ENCODE peak calls at places on chromosomes 3 and 15, in nine cellular contexts. E is Kasumi-1; S is cardiac septum; F is GDM1; N is NCI-H345; Y is NT2/D1; W is suprapubic skin; C is activated CD4-positive, alpha-beta T cell treated with anti-CD3 and anti-CD28 coated beads, Interleukin-2, amount 50 U/mL, for 4 hours; V is stimulated activated CD8-positive, alpha-beta memory T cell treated with anti-CD3 and anti-CD28 coated beads, Interleukin-2, amount 100 ng/mL, for 48 hours. G is an unnamed sample.

GRCh38 chr15:61459785-61460707 is 230.9 kb upstream of the RORA start:
- DNase-seq in E (no peak), S (no peak), F (no peak), N (no peak), Y (no peak), W (no peak), C (no peak), V (no peak), G (no peak)

GRCh38 chr15:98853161-98853560 is 154.4 kb downstream of the PGPEP1L start:
- DNase-seq in E (peak), S (peak), F (peak), N (peak), Y (peak), W (peak), C (peak), V (peak), G (peak)

GRCh38 chr3:53350652-53351051 is 3.3 kb upstream of the DCP1A start:
- DNase-seq in E (peak), S (no peak), F (peak), N (no peak), Y (no peak), W (no peak), C (no peak), V (no peak), G (no peak)

GRCh38 chr3:23075478-23075877 is 127.6 kb upstream of the UBE2E2 start:
- DNase-seq in E (no peak), S (no peak), F (no peak), N (no peak), Y (no peak), W (no peak), C (no peak), V (no peak), G (no peak)

GRCh38 chr3:101942356-101942755 is 93.0 kb downstream of the NFKBIZ start:
- DNase-seq in E (peak), S (no peak), F (no peak), N (no peak), Y (no peak), W (no peak), C (no peak), V (no peak), G (no peak)

GRCh38 chr3:85838921-85839320 is 880.1 kb downstream of the CADM2 start:
- DNase-seq in E (no peak), S (no peak), F (no peak), N (peak), Y (no peak), W (no peak), C (no peak), V (no peak), G (no peak)

GRCh38 chr3:131072845-131073244 is 46.2 kb downstream of the NEK11 start:
- DNase-seq in E (no peak), S (no peak), F (no peak), N (no peak), Y (no peak), W (peak), C (no peak), V (no peak), G (no peak)

GRCh38 chr15:90620379-90621134 is 90.8 kb downstream of the CRTC3 start:
- DNase-seq in E (peak), S (no peak), F (peak), N (no peak), Y (no peak), W (no peak), C (peak), V (no peak), G (no peak)

GRCh38 chr15:74891469-74891868 is 1.6 kb downstream of the MPI start:
- DNase-seq in E (no peak), S (no peak), F (no peak), N (no peak), Y (no peak), W (no peak), C (no peak), V (no peak), G (no peak)

GRCh38 chr15:75193976-75194375 is 7.7 kb upstream of the C15orf39 start:
- DNase-seq in E (no peak), S (no peak), F (no peak), N (no peak), Y (no peak), W (no peak), C (no peak), V (no peak), G (no peak)

GRCh38 chr3:54556630-54557029 is 371.2 kb downstream of the LRTM1 start:
- DNase-seq in E (no peak), S (no peak), F (no peak), N (no peak), Y (no peak), W (no peak), C (no peak), V (no peak), G (no peak)

GRCh38 chr3:161345023-161345422 is 26.3 kb downstream of the SPTSSB start:
- DNase-seq in E (no peak), S (no peak), F (no peak), N (no peak), Y (no peak), W (no peak), C (no peak), V (no peak), G (no peak)

GRCh38 chr3:13420051-13420816 is at the start of gene NUP210:
- DNase-seq in E (peak), S (no peak), F (peak), N (peak), Y (no peak), W (no peak), C (peak), V (peak), G (peak)

GRCh38 chr15:87267798-87268197 is 988.7 kb downstream of the NTRK3 start:
- DNase-seq in E (no peak), S (no peak), F (no peak), N (no peak), Y (no peak), W (no peak), C (no peak), V (no peak), G (no peak)

GRCh38 chr3:54053201-54053600 is 69.2 kb upstream of the CACNA2D3 start:
- DNase-seq in E (no peak), S (no peak), F (no peak), N (no peak), Y (no peak), W (no peak), C (no peak), V (no peak), G (no peak)

GRCh38 chr3:42057561-42058211 is 33.5 kb upstream of the TRAK1 start:
- DNase-seq in E (no peak), S (peak), F (no peak), N (no peak), Y (no peak), W (no peak), C (no peak), V (no peak), G (no peak)

GRCh38 chr3:149085828-149086231 is 503 bp downstream of the HLTF start:
- DNase-seq in E (peak), S (no peak), F (no peak), N (peak), Y (peak), W (no peak), C (peak), V (no peak), G (no peak)

GRCh38 chr3:13574798-13575451 is 26.0 kb downstream of the FBLN2 start:
- DNase-seq in E (no peak), S (no peak), F (no peak), N (peak), Y (no peak), W (peak), C (no peak), V (no peak), G (peak)

GRCh38 chr15:56772868-56773639 is 39.7 kb upstream of the ZNF280D start:
- DNase-seq in E (no peak), S (no peak), F (no peak), N (no peak), Y (no peak), W (no peak), C (no peak), V (no peak), G (no peak)

GRCh38 chr3:3632439-3632838 is 166.8 kb upstream of the LRRN1 start:
- DNase-seq in E (peak), S (no peak), F (peak), N (no peak), Y (no peak), W (no peak), C (no peak), V (no peak), G (no peak)

GRCh38 chr15:70308011-70308761 is 210.5 kb upstream of the TLE3 start:
- DNase-seq in E (no peak), S (no peak), F (no peak), N (no peak), Y (no peak), W (no peak), C (no peak), V (peak), G (no peak)

G was measured in amygdala.